ENCODE peak calls at places on chromosomes 3 and 15, in eight cellular contexts. R is GM10248, P is PC-3, J is AG04450, X is choroid plexus epithelial cell, L is cardiac fibroblast, C is neural progenitor cell, W is fibroblast of lung. S is an unnamed sample.

GRCh38 chr3:149448331-149448831 is 26.1 kb upstream of the TM4SF4 start:
- DNase-seq in R (no peak), P (peak; percentile 68), J (no peak), X (peak; percentile 71), L (peak; percentile 77), C (no peak), W (peak; percentile 70), S (no peak)

GRCh38 chr3:149736180-149737100 is 15.8 kb downstream of the COMMD2 start:
- DNase-seq in R (no peak), P (peak; percentile 74), J (no peak), X (peak; percentile 82), L (peak; percentile 66), C (no peak), W (peak; percentile 22), S (no peak)

GRCh38 chr15:82995076-82995475 is 9.1 kb downstream of the RAMAC start:
- DNase-seq in R (no peak), P (no peak), J (no peak), X (no peak), L (no peak), C (no peak), W (no peak), S (no peak)

GRCh38 chr3:60708191-60708975 is 542.9 kb downstream of the FHIT start:
- DNase-seq in R (no peak), P (peak; percentile 67), J (peak; percentile 63), X (peak; percentile 83), L (peak; percentile 80), C (no peak), W (peak; percentile 84), S (no peak)

GRCh38 chr3:61250784-61251173 is 473 bp downstream of the FHIT start:
- DNase-seq in R (peak; percentile 38), P (peak; percentile 43), J (no peak), X (peak; percentile 9), L (peak; percentile 13), C (peak; percentile 35), W (peak; percentile 6), S (peak; percentile 24)

GRCh38 chr3:128252083-128252482 is 98.8 kb downstream of the EEFSEC start:
- DNase-seq in R (no peak), P (no peak), J (no peak), X (no peak), L (no peak), C (peak; percentile 29), W (no peak), S (no peak)

GRCh38 chr15:90358124-90359033 is 6.3 kb downstream of the ZNF774 start:
- DNase-seq in R (no peak), P (peak; percentile 29), J (no peak), X (peak; percentile 57), L (peak; percentile 81), C (no peak), W (peak; percentile 34), S (no peak)

GRCh38 chr3:70049761-70050160 is 50.2 kb downstream of the SAMMSON start:
- DNase-seq in R (no peak), P (no peak), J (no peak), X (peak; percentile 64), L (peak; percentile 28), C (no peak), W (peak; percentile 81), S (no peak)

GRCh38 chr15:57388199-57388863 is 12.0 kb downstream of the CGNL1 start:
- DNase-seq in R (no peak), P (no peak), J (no peak), X (no peak), L (no peak), C (no peak), W (no peak), S (no peak)

GRCh38 chr3:5330152-5330810 is 142.8 kb downstream of the EDEM1 start:
- DNase-seq in R (no peak), P (peak; percentile 92), J (peak; percentile 78), X (peak; percentile 1), L (peak; percentile 2), C (no peak), W (peak; percentile 1), S (no peak)

GRCh38 chr3:136353461-136353860 is 103.3 kb downstream of the PCCB start:
- DNase-seq in R (peak; percentile 31), P (no peak), J (no peak), X (no peak), L (no peak), C (no peak), W (no peak), S (peak; percentile 28)

GRCh38 chr15:80175436-80175835 is 22.6 kb downstream of the FAH start:
- DNase-seq in R (no peak), P (no peak), J (no peak), X (no peak), L (no peak), C (no peak), W (no peak), S (no peak)

GRCh38 chr3:148735597-148735996 is 37.9 kb downstream of the AGTR1 start:
- DNase-seq in R (no peak), P (no peak), J (no peak), X (peak; percentile 33), L (peak; percentile 34), C (no peak), W (no peak), S (no peak)

GRCh38 chr3:33882296-33882695 is 83.9 kb downstream of the PDCD6IP start:
- DNase-seq in R (no peak), P (no peak), J (no peak), X (no peak), L (no peak), C (no peak), W (no peak), S (no peak)

GRCh38 chr3:133880886-133881455 is 14.7 kb downstream of the RAB6B start:
- DNase-seq in R (no peak), P (no peak), J (no peak), X (no peak), L (no peak), C (no peak), W (no peak), S (no peak)

DNA sequence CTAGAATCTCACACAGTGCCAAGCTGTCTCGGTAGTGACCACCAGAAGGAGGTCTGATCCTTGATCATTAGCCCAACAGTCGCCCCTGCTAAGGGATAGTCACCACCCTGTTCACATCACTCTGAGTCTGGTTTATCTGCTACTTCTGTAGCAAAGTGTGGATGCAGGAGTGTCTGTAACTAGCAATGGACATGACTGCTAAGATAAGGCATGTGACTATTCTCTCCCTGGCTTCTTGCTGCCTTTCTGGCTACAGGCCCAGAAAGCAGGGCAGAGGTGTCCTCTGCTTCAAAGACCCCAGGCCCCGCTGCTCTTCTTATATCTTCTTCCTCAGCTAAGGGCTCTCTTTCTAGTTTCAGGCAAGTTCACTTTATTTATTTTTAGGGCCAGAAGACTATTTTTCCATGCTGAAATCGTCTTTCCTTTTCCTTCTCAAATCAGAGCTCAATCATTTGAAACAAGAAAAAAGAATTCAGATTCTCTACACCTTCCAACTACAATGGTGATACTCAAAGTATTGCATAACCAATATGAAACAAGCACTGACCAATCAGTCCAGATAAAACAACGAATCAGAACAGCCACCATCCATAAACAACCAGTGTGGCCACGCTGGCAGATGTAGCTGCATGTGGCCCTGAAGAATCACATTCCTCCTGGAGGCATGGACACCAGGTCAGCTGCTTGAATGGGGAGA is 8.0 kb upstream of the KNG1 start:
- DNase-seq in R (no peak), P (no peak), J (no peak), X (peak; percentile 22), L (peak; percentile 7), C (no peak), W (no peak), S (no peak)
- TF ChIP-seq CTCF in R (no peak), P (no peak), J (no peak), X (no peak), L (no peak), C (no peak), W (no peak), S (no peak)

DNA sequence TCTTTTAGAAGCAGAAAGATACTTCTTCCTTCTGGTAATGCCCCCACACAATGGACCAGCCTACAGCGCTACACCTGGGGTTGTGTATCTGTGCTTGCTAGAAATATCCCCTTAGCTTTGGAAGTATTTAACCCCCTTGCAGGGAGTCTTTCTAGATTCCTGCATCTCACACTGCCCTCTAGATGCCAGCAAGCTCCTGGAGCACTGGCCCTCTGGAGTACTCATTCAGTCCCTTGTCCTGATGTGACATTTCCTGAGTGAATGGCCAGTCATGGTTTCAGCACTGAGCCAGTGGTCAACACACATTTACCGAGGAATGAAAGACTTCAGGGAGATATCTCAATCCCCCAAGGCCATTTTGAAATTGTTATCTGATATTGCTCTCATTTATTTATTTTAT is 30.5 kb upstream of the RBP2 start:
- DNase-seq in R (no peak), P (peak; percentile 30), J (no peak), X (no peak), L (no peak), C (peak; percentile 12), W (peak; percentile 5), S (no peak)
- TF ChIP-seq CTCF in R (no peak), P (peak; percentile 35), J (no peak), X (no peak), L (no peak), C (peak; percentile 5), W (no peak), S (no peak)

GRCh38 chr3:39086066-39086657 is 21.3 kb downstream of the GORASP1 start:
- DNase-seq in R (no peak), P (no peak), J (no peak), X (no peak), L (no peak), C (no peak), W (no peak), S (no peak)
- TF ChIP-seq CTCF in R (no peak), P (no peak), J (no peak), X (no peak), L (no peak), C (no peak), W (no peak), S (no peak)

GRCh38 chr3:40524222-40524570 is 564 bp upstream of the ZNF621 start:
- DNase-seq in R (no peak), P (no peak), J (no peak), X (peak; percentile 23), L (no peak), C (no peak), W (peak; percentile 19), S (no peak)

GRCh38 chr3:40523781-40524180 is 979 bp upstream of the ZNF621 start:
- DNase-seq in R (no peak), P (peak; percentile 3), J (no peak), X (no peak), L (peak; percentile 2), C (peak; percentile 4), W (no peak), S (no peak)

GRCh38 chr3:40521254-40521653 is 3.5 kb upstream of the ZNF621 start:
- DNase-seq in R (no peak), P (no peak), J (no peak), X (no peak), L (no peak), C (no peak), W (no peak), S (no peak)

GRCh38 chr3:40528426-40528825 is 3.7 kb downstream of the ZNF621 start:
- DNase-seq in R (no peak), P (no peak), J (no peak), X (no peak), L (no peak), C (no peak), W (no peak), S (no peak)

DNA sequence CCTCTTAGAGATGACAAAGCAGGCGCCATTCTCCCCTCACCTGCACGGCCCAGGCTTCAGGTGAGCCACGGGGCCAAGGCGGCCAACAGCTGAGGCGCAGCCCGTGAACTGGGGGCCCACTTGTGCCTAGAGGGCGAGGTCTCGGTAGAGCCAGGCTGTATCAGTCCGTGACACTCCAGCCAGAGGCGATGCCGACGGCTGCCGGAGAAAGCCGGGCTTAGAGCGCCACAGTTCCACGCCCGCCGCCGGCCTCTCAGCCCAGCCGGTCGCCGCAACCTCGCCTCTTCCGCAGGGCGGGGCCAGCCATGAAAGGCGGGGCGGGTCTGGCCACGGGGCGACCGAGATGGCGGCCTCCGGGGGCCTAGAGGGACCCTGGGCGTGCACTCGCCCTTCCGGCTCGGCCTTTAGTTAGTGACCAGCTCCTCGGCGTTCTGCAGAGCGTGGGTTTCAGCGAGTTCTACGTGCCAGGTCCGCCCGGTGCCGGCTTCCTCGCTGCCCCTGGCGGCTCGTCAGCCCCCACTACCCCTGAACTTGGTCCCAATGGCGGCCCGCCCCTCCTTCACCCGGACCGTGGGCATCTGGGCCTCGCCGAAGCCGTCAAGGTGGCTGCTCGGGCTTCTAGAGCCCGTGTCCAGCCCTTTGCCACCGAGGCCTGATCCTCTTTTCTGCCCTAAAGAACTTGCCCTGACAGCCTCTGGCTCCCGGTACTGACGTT is at the start of gene ZNF621:
- DNase-seq in R (peak; percentile 95), P (peak; percentile 89), J (peak; percentile 50), X (peak; percentile 84), L (peak; percentile 83), C (peak; percentile 95), W (peak; percentile 86), S (peak; percentile 91)
- TF ChIP-seq CTCF in R (no peak), P (peak; percentile 15), J (no peak), X (no peak), L (no peak), C (no peak), W (no peak), S (peak; percentile 13)